ENCODE peak calls at places on chromosome 18, in five cellular contexts. A is IMR-90; L is NCI-H2081; T is cardiac septum; W is stimulated activated naive CD4-positive, alpha-beta T cell. J is an unnamed sample.

GRCh38 chr18:63197246-63197791 is 122.2 kb downstream of the BCL2 start:
- DNase-seq in A (no peak), T (no peak), L (no peak), W (no peak), J (no peak)

GRCh38 chr18:28198588-28198987 is 21.7 kb upstream of the CDH2 start:
- DNase-seq in L (no peak), W (no peak), A (no peak), T (no peak), J (no peak)

GRCh38 chr18:72830109-72830508 is 37.7 kb downstream of the NETO1 start:
- DNase-seq in A (no peak), L (no peak), W (no peak), T (no peak), J (no peak)

GRCh38 chr18:37634516-37634915 is 68.9 kb upstream of the CELF4 start:
- DNase-seq in A (no peak), T (no peak), L (no peak), W (no peak), J (no peak)

GRCh38 chr18:53861185-53861584 is 363.3 kb downstream of the MBD2 start:
- DNase-seq in L (no peak), W (no peak), T (no peak), A (peak; percentile 1), J (no peak)

GRCh38 chr18:46035701-46036680 is 36.1 kb downstream of the PSTPIP2 start:
- DNase-seq in L (no peak), A (peak; percentile 72), T (no peak), W (no peak), J (no peak)

GRCh38 chr18:69889009-69889408 is 58.7 kb downstream of the CD226 start:
- DNase-seq in T (no peak), L (no peak), A (no peak), W (no peak), J (no peak)

GRCh38 chr18:77554061-77554460 is 304.4 kb downstream of the GALR1 start:
- DNase-seq in L (no peak), W (no peak), A (no peak), T (no peak), J (no peak)

GRCh38 chr18:55510809-55511208 is 77.2 kb downstream of the TCF4 start:
- DNase-seq in L (peak; percentile 15), W (no peak), A (peak; percentile 92), T (no peak), J (no peak)

GRCh38 chr18:13645093-13645492 is 81.3 kb downstream of the FAM210A start:
- DNase-seq in T (no peak), A (no peak), L (no peak), W (no peak), J (no peak)

GRCh38 chr18:36602620-36603019 is 226.2 kb downstream of the TPGS2 start:
- DNase-seq in L (no peak), W (no peak), T (no peak), A (no peak), J (no peak)

GRCh38 chr18:48926420-48926857 is 24.3 kb downstream of the SMAD7 start:
- DNase-seq in A (no peak), L (peak; percentile 44), T (no peak), W (no peak), J (no peak)

GRCh38 chr18:48057018-48057417 is 126.6 kb upstream of the SMAD2 start:
- DNase-seq in W (no peak), L (no peak), T (no peak), A (no peak), J (no peak)

GRCh38 chr18:21741511-21742322 is 1.1 kb downstream of the MIB1 start:
- DNase-seq in W (peak; percentile 6), T (no peak), L (peak; percentile 42), A (peak; percentile 9), J (no peak)

GRCh38 chr18:32093106-32093511 is 1.4 kb downstream of the RNF138 start:
- DNase-seq in W (peak; percentile 24), A (peak; percentile 58), L (peak; percentile 46), T (peak; percentile 81), J (peak; percentile 19)